ENCODE peak calls at places on chromosomes 5 and 9, in seven cellular contexts. U, F, G, P, N, M and D are unnamed samples.

GRCh38 chr9:136140966-136141365 is 22.3 kb upstream of the TMEM250 start:
- DNase-seq in M (no peak), G (peak; percentile 63), F (no peak), P (no peak), N (no peak), U (no peak), D (no peak)

GRCh38 chr5:96431376-96432244 is 1.4 kb downstream of the PCSK1 start:
- DNase-seq in G (peak; percentile 38), M (no peak), N (no peak), F (no peak), U (no peak), P (no peak), D (no peak)

GRCh38 chr9:93622725-93623124 is 46.3 kb downstream of the PHF2 start:
- DNase-seq in G (no peak), N (no peak), M (no peak), F (no peak), U (no peak), P (no peak), D (no peak)

GRCh38 chr5:50711280-50711679 is 44.8 kb downstream of the PARP8 start:
- DNase-seq in F (peak; percentile 80), M (peak; percentile 53), U (no peak), P (peak; percentile 39), G (no peak), N (no peak), D (peak; percentile 37)

GRCh38 chr5:111187079-111187478 is 37.1 kb upstream of the CAMK4 start:
- DNase-seq in G (no peak), F (no peak), P (no peak), M (no peak), N (no peak), U (no peak), D (no peak)

GRCh38 chr9:134769084-134769455 is 111.5 kb upstream of the FCN2 start:
- DNase-seq in N (no peak), G (no peak), P (no peak), M (no peak), U (no peak), F (no peak), D (no peak)

GRCh38 chr9:123925161-123925560 is 4.8 kb downstream of the DENND1A start:
- DNase-seq in G (no peak), F (no peak), M (no peak), P (no peak), U (no peak), N (no peak), D (no peak)

GRCh38 chr5:87300744-87301143 is 33.1 kb downstream of the RASA1 start:
- DNase-seq in P (peak; percentile 56), U (no peak), F (no peak), N (peak; percentile 46), M (peak; percentile 69), G (no peak), D (peak; percentile 16)

GRCh38 chr5:157959355-157959754 is 100.4 kb upstream of the CLINT1 start:
- DNase-seq in M (no peak), N (no peak), U (no peak), P (no peak), F (no peak), G (no peak), D (no peak)

GRCh38 chr9:33354651-33355211 is 47.6 kb downstream of the AQP7 start:
- DNase-seq in M (no peak), G (no peak), F (no peak), U (no peak), N (peak; percentile 59), P (no peak), D (no peak)

GRCh38 chr5:136053336-136054121 is 24.7 kb downstream of the TGFBI start:
- DNase-seq in G (no peak), M (peak; percentile 90), U (no peak), F (no peak), N (peak; percentile 86), P (no peak), D (no peak)

GRCh38 chr5:118692811-118693342 is 295.5 kb downstream of the DTWD2 start:
- DNase-seq in N (no peak), P (no peak), F (no peak), M (no peak), U (no peak), G (no peak), D (no peak)

GRCh38 chr9:31119882-31120481 is 1264.5 kb upstream of the ACO1 start:
- DNase-seq in U (no peak), M (peak; percentile 11), F (peak; percentile 43), G (no peak), N (no peak), P (no peak), D (peak; percentile 20)

GRCh38 chr9:89384783-89385182 is 66.5 kb downstream of the SECISBP2 start:
- DNase-seq in M (no peak), G (no peak), N (no peak), U (no peak), P (no peak), F (no peak), D (no peak)

GRCh38 chr9:96555567-96556386 is 63.9 kb downstream of the CDC14B start:
- DNase-seq in G (no peak), F (no peak), P (no peak), N (no peak), M (no peak), U (no peak), D (no peak)

GRCh38 chr5:14009575-14009974 is 65.1 kb upstream of the DNAH5 start:
- DNase-seq in N (no peak), P (no peak), M (no peak), G (no peak), U (no peak), F (no peak), D (no peak)

GRCh38 chr5:76074487-76074886 is 8.7 kb upstream of the SV2C start:
- DNase-seq in F (peak; percentile 32), P (no peak), M (peak; percentile 45), G (no peak), U (no peak), N (no peak), D (no peak)

GRCh38 chr9:26078706-26079105 is 400.5 kb upstream of the TUSC1 start:
- DNase-seq in F (no peak), P (no peak), U (no peak), G (no peak), M (no peak), N (no peak), D (no peak)

GRCh38 chr5:1193591-1193985 is 7.8 kb upstream of the SLC6A19 start:
- DNase-seq in U (no peak), M (no peak), F (no peak), G (no peak), P (no peak), N (no peak), D (no peak)

GRCh38 chr5:24642022-24642421 is 2.8 kb downstream of the CDH10 start:
- DNase-seq in F (no peak), G (no peak), U (no peak), P (no peak), N (no peak), M (peak; percentile 2), D (no peak)

GRCh38 chr5:17190799-17191391 is 26.5 kb upstream of the BASP1 start:
- DNase-seq in P (no peak), F (no peak), G (no peak), U (no peak), N (no peak), M (no peak), D (no peak)

GRCh38 chr9:83472221-83472665 is 66.0 kb downstream of the FRMD3 start:
- DNase-seq in U (no peak), N (no peak), F (no peak), M (peak; percentile 14), G (no peak), P (no peak), D (no peak)

GRCh38 chr5:317086-317811 is 4.3 kb upstream of the AHRR start:
- DNase-seq in M (peak; percentile 79), P (no peak), G (no peak), U (no peak), F (peak; percentile 47), N (peak; percentile 52), D (peak; percentile 30)

GRCh38 chr5:81161012-81161601 is 72.0 kb upstream of the CKMT2 start:
- DNase-seq in N (no peak), M (no peak), U (no peak), G (no peak), P (no peak), F (no peak), D (no peak)

GRCh38 chr9:125472926-125473701 is 211.5 kb downstream of the GAPVD1 start:
- DNase-seq in P (no peak), G (peak; percentile 73), M (no peak), N (peak; percentile 49), U (no peak), F (no peak), D (no peak)

GRCh38 chr5:59522201-59522831 is 371.2 kb downstream of the PDE4D start:
- DNase-seq in N (no peak), M (peak; percentile 42), P (no peak), G (no peak), F (no peak), U (no peak), D (no peak)

GRCh38 chr5:22627029-22627428 is 226.1 kb downstream of the CDH12 start:
- DNase-seq in U (no peak), N (no peak), M (no peak), F (no peak), P (no peak), G (no peak), D (no peak)

GRCh38 chr5:40605295-40605958 is 74.3 kb upstream of the PTGER4 start:
- DNase-seq in P (no peak), U (no peak), M (no peak), N (no peak), G (no peak), F (no peak), D (no peak)

GRCh38 chr5:100706796-100707195 is 171.6 kb downstream of the FAM174A start:
- DNase-seq in M (no peak), P (no peak), U (no peak), G (no peak), N (no peak), F (no peak), D (no peak)